ENCODE peak calls at places on chromosomes 1 and 21, in eight cellular contexts. One of them, this sample, is unnamed.

GRCh38 chr1:70146488-70146887 is 58.9 kb downstream of the LRRC40 start:
- DNase-seq in brain microvascular endothelial cell: peak
- DNase-seq in right cardiac atrium: no peak
- DNase-seq in aorta: no peak
- DNase-seq in mammary epithelial cell: peak
- DNase-seq in vagina: no peak
- DNase-seq in A549: no peak
- DNase-seq in tibial nerve: no peak
- DNase-seq in this sample: no peak

GRCh38 chr1:176033879-176034278 is 173.2 kb downstream of the COP1 start:
- DNase-seq in brain microvascular endothelial cell: no peak
- DNase-seq in right cardiac atrium: no peak
- DNase-seq in aorta: no peak
- DNase-seq in mammary epithelial cell: no peak
- DNase-seq in vagina: no peak
- DNase-seq in A549: no peak
- DNase-seq in tibial nerve: no peak
- DNase-seq in this sample: peak

GRCh38 chr1:211517006-211517405 is 25.0 kb upstream of the RD3 start:
- DNase-seq in brain microvascular endothelial cell: no peak
- DNase-seq in right cardiac atrium: no peak
- DNase-seq in aorta: no peak
- DNase-seq in mammary epithelial cell: no peak
- DNase-seq in vagina: no peak
- DNase-seq in A549: no peak
- DNase-seq in tibial nerve: no peak
- DNase-seq in this sample: no peak

GRCh38 chr1:175824079-175824478 is 80.7 kb upstream of the TNR start:
- DNase-seq in brain microvascular endothelial cell: no peak
- DNase-seq in right cardiac atrium: no peak
- DNase-seq in aorta: no peak
- DNase-seq in mammary epithelial cell: no peak
- DNase-seq in vagina: no peak
- DNase-seq in A549: no peak
- DNase-seq in tibial nerve: no peak
- DNase-seq in this sample: no peak

GRCh38 chr1:36380782-36381181 is 4.9 kb downstream of the STK40 start:
- DNase-seq in brain microvascular endothelial cell: no peak
- DNase-seq in right cardiac atrium: peak
- DNase-seq in aorta: no peak
- DNase-seq in mammary epithelial cell: no peak
- DNase-seq in vagina: no peak
- DNase-seq in A549: no peak
- DNase-seq in tibial nerve: no peak
- DNase-seq in this sample: no peak

GRCh38 chr21:15141236-15141970 is 76.6 kb upstream of the NRIP1 start:
- DNase-seq in brain microvascular endothelial cell: no peak
- DNase-seq in right cardiac atrium: no peak
- DNase-seq in aorta: no peak
- DNase-seq in mammary epithelial cell: no peak
- DNase-seq in vagina: no peak
- DNase-seq in A549: peak
- DNase-seq in tibial nerve: no peak
- DNase-seq in this sample: no peak

GRCh38 chr1:8412183-8412831 is 94.4 kb downstream of the SLC45A1 start:
- DNase-seq in brain microvascular endothelial cell: peak
- DNase-seq in right cardiac atrium: no peak
- DNase-seq in aorta: no peak
- DNase-seq in mammary epithelial cell: peak
- DNase-seq in vagina: no peak
- DNase-seq in A549: no peak
- DNase-seq in tibial nerve: peak
- DNase-seq in this sample: peak

GRCh38 chr1:223843934-223844333 is 1.8 kb downstream of the TP53BP2 start:
- DNase-seq in brain microvascular endothelial cell: no peak
- DNase-seq in right cardiac atrium: no peak
- DNase-seq in aorta: no peak
- DNase-seq in mammary epithelial cell: no peak
- DNase-seq in vagina: no peak
- DNase-seq in A549: no peak
- DNase-seq in tibial nerve: no peak
- DNase-seq in this sample: no peak

GRCh38 chr1:206067486-206068302 is 14.7 kb downstream of the RHEX start:
- DNase-seq in brain microvascular endothelial cell: no peak
- DNase-seq in right cardiac atrium: no peak
- DNase-seq in aorta: no peak
- DNase-seq in mammary epithelial cell: no peak
- DNase-seq in vagina: no peak
- DNase-seq in A549: no peak
- DNase-seq in tibial nerve: no peak
- DNase-seq in this sample: peak

GRCh38 chr1:231241751-231242150 is 739 bp downstream of the GNPAT start:
- DNase-seq in brain microvascular endothelial cell: no peak
- DNase-seq in right cardiac atrium: no peak
- DNase-seq in aorta: no peak
- DNase-seq in mammary epithelial cell: peak
- DNase-seq in vagina: no peak
- DNase-seq in A549: peak
- DNase-seq in tibial nerve: peak
- DNase-seq in this sample: no peak

GRCh38 chr1:147598631-147599361 is 57.5 kb downstream of the BCL9 start:
- DNase-seq in brain microvascular endothelial cell: peak
- DNase-seq in right cardiac atrium: peak
- DNase-seq in aorta: peak
- DNase-seq in mammary epithelial cell: no peak
- DNase-seq in vagina: no peak
- DNase-seq in A549: peak
- DNase-seq in tibial nerve: no peak
- DNase-seq in this sample: no peak

GRCh38 chr1:217435159-217435558 is 195.7 kb downstream of the GPATCH2 start:
- DNase-seq in brain microvascular endothelial cell: no peak
- DNase-seq in right cardiac atrium: no peak
- DNase-seq in aorta: no peak
- DNase-seq in mammary epithelial cell: no peak
- DNase-seq in vagina: no peak
- DNase-seq in A549: no peak
- DNase-seq in tibial nerve: no peak
- DNase-seq in this sample: no peak

GRCh38 chr1:151158311-151158710 is 1.9 kb downstream of the TNFAIP8L2 start:
- DNase-seq in brain microvascular endothelial cell: no peak
- DNase-seq in right cardiac atrium: peak
- DNase-seq in aorta: peak
- DNase-seq in mammary epithelial cell: no peak
- DNase-seq in vagina: no peak
- DNase-seq in A549: no peak
- DNase-seq in tibial nerve: no peak
- DNase-seq in this sample: no peak

GRCh38 chr21:36987845-36988244 is 18.7 kb upstream of the RIPPLY3 start:
- DNase-seq in brain microvascular endothelial cell: no peak
- DNase-seq in right cardiac atrium: no peak
- DNase-seq in aorta: no peak
- DNase-seq in mammary epithelial cell: no peak
- DNase-seq in vagina: no peak
- DNase-seq in A549: no peak
- DNase-seq in tibial nerve: no peak
- DNase-seq in this sample: no peak

GRCh38 chr21:36989699-36990507 is 16.6 kb upstream of the RIPPLY3 start:
- DNase-seq in brain microvascular endothelial cell: peak
- DNase-seq in right cardiac atrium: peak
- DNase-seq in aorta: peak
- DNase-seq in mammary epithelial cell: peak
- DNase-seq in vagina: no peak
- DNase-seq in A549: peak
- DNase-seq in tibial nerve: peak
- DNase-seq in this sample: peak

GRCh38 chr21:36988536-36988935 is 18.0 kb upstream of the RIPPLY3 start:
- DNase-seq in brain microvascular endothelial cell: no peak
- DNase-seq in right cardiac atrium: no peak
- DNase-seq in aorta: no peak
- DNase-seq in mammary epithelial cell: no peak
- DNase-seq in vagina: no peak
- DNase-seq in A549: no peak
- DNase-seq in tibial nerve: no peak
- DNase-seq in this sample: no peak

GRCh38 chr21:36992671-36993070 is 13.8 kb upstream of the RIPPLY3 start:
- DNase-seq in brain microvascular endothelial cell: no peak
- DNase-seq in right cardiac atrium: no peak
- DNase-seq in aorta: no peak
- DNase-seq in mammary epithelial cell: no peak
- DNase-seq in vagina: no peak
- DNase-seq in A549: no peak
- DNase-seq in tibial nerve: no peak
- DNase-seq in this sample: no peak

GRCh38 chr21:36990508-36991205 is 15.8 kb upstream of the RIPPLY3 start:
- DNase-seq in brain microvascular endothelial cell: no peak
- DNase-seq in right cardiac atrium: no peak
- DNase-seq in aorta: no peak
- DNase-seq in mammary epithelial cell: no peak
- DNase-seq in vagina: no peak
- DNase-seq in A549: no peak
- DNase-seq in tibial nerve: no peak
- DNase-seq in this sample: no peak
- H3K4me3 ChIP-seq in brain microvascular endothelial cell: peak
- H3K4me3 ChIP-seq in right cardiac atrium: peak
- H3K4me3 ChIP-seq in aorta: peak
- H3K4me3 ChIP-seq in mammary epithelial cell: peak
- H3K4me3 ChIP-seq in vagina: peak
- H3K4me3 ChIP-seq in A549: peak
- H3K4me3 ChIP-seq in tibial nerve: peak
- H3K4me3 ChIP-seq in this sample: peak

GRCh38 chr1:218750216-218750970 is 405.3 kb downstream of the TGFB2 start:
- DNase-seq in brain microvascular endothelial cell: no peak
- DNase-seq in right cardiac atrium: no peak
- DNase-seq in aorta: no peak
- DNase-seq in mammary epithelial cell: no peak
- DNase-seq in vagina: no peak
- DNase-seq in A549: no peak
- DNase-seq in tibial nerve: no peak
- DNase-seq in this sample: no peak
- H3K4me3 ChIP-seq in brain microvascular endothelial cell: no peak
- H3K4me3 ChIP-seq in right cardiac atrium: no peak
- H3K4me3 ChIP-seq in aorta: no peak
- H3K4me3 ChIP-seq in mammary epithelial cell: no peak
- H3K4me3 ChIP-seq in vagina: no peak
- H3K4me3 ChIP-seq in A549: no peak
- H3K4me3 ChIP-seq in tibial nerve: no peak
- H3K4me3 ChIP-seq in this sample: no peak

GRCh38 chr1:30284728-30285460 is 438.5 kb downstream of the MATN1 start:
- DNase-seq in brain microvascular endothelial cell: no peak
- DNase-seq in right cardiac atrium: no peak
- DNase-seq in aorta: no peak
- DNase-seq in mammary epithelial cell: no peak
- DNase-seq in vagina: peak
- DNase-seq in A549: no peak
- DNase-seq in tibial nerve: no peak
- DNase-seq in this sample: no peak

GRCh38 chr1:30285461-30286050 is 437.8 kb downstream of the MATN1 start:
- DNase-seq in brain microvascular endothelial cell: no peak
- DNase-seq in right cardiac atrium: no peak
- DNase-seq in aorta: no peak
- DNase-seq in mammary epithelial cell: no peak
- DNase-seq in vagina: peak
- DNase-seq in A549: no peak
- DNase-seq in tibial nerve: no peak
- DNase-seq in this sample: no peak

GRCh38 chr1:30286984-30287839 is 436.2 kb downstream of the MATN1 start:
- DNase-seq in brain microvascular endothelial cell: no peak
- DNase-seq in right cardiac atrium: no peak
- DNase-seq in aorta: no peak
- DNase-seq in mammary epithelial cell: no peak
- DNase-seq in vagina: peak
- DNase-seq in A549: no peak
- DNase-seq in tibial nerve: no peak
- DNase-seq in this sample: no peak

GRCh38 chr1:30287976-30288375 is 435.4 kb downstream of the MATN1 start:
- DNase-seq in brain microvascular endothelial cell: no peak
- DNase-seq in right cardiac atrium: no peak
- DNase-seq in aorta: no peak
- DNase-seq in mammary epithelial cell: no peak
- DNase-seq in vagina: peak
- DNase-seq in A549: no peak
- DNase-seq in tibial nerve: no peak
- DNase-seq in this sample: no peak

GRCh38 chr1:30286241-30286983 is 437.0 kb downstream of the MATN1 start:
- DNase-seq in brain microvascular endothelial cell: no peak
- DNase-seq in right cardiac atrium: no peak
- DNase-seq in aorta: no peak
- DNase-seq in mammary epithelial cell: no peak
- DNase-seq in vagina: peak
- DNase-seq in A549: no peak
- DNase-seq in tibial nerve: no peak
- DNase-seq in this sample: no peak
- H3K4me3 ChIP-seq in brain microvascular endothelial cell: no peak
- H3K4me3 ChIP-seq in right cardiac atrium: no peak
- H3K4me3 ChIP-seq in aorta: no peak
- H3K4me3 ChIP-seq in mammary epithelial cell: no peak
- H3K4me3 ChIP-seq in vagina: no peak
- H3K4me3 ChIP-seq in A549: no peak
- H3K4me3 ChIP-seq in tibial nerve: no peak
- H3K4me3 ChIP-seq in this sample: no peak

GRCh38 chr21:46243865-46244490 is 15.4 kb upstream of the LSS start:
- DNase-seq in brain microvascular endothelial cell: no peak
- DNase-seq in right cardiac atrium: no peak
- DNase-seq in aorta: peak
- DNase-seq in mammary epithelial cell: no peak
- DNase-seq in vagina: no peak
- DNase-seq in A549: no peak
- DNase-seq in tibial nerve: no peak
- DNase-seq in this sample: no peak
- H3K4me3 ChIP-seq in brain microvascular endothelial cell: no peak
- H3K4me3 ChIP-seq in right cardiac atrium: no peak
- H3K4me3 ChIP-seq in aorta: no peak
- H3K4me3 ChIP-seq in mammary epithelial cell: no peak
- H3K4me3 ChIP-seq in vagina: no peak
- H3K4me3 ChIP-seq in A549: no peak
- H3K4me3 ChIP-seq in tibial nerve: no peak
- H3K4me3 ChIP-seq in this sample: no peak

DNA sequence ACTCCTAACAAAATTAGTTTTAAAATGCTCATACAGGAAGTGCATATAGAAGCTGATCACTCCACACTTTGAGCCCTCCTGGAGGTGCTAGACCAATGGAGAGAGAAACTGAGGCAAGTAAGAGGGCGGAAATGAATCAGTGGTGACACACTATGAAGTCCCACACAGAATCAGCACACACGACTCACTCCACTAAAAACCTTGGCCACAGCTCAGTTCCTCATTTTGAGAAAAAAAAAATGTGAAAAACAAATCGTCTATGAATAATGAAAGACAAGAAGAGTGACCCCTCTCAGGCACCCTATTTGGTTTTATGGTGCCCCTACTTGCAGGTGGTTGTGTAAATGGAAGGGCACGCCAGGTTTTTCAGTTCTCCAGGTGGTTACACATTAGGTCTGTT is 675.1 kb upstream of the BRINP3 start:
- DNase-seq in brain microvascular endothelial cell: no peak
- DNase-seq in right cardiac atrium: no peak
- DNase-seq in aorta: no peak
- DNase-seq in mammary epithelial cell: no peak
- DNase-seq in vagina: no peak
- DNase-seq in A549: no peak
- DNase-seq in tibial nerve: no peak
- DNase-seq in this sample: no peak
- H3K4me3 ChIP-seq in brain microvascular endothelial cell: no peak
- H3K4me3 ChIP-seq in right cardiac atrium: no peak
- H3K4me3 ChIP-seq in aorta: no peak
- H3K4me3 ChIP-seq in mammary epithelial cell: no peak
- H3K4me3 ChIP-seq in vagina: no peak
- H3K4me3 ChIP-seq in A549: no peak
- H3K4me3 ChIP-seq in tibial nerve: no peak
- H3K4me3 ChIP-seq in this sample: no peak

GRCh38 chr1:208369658-208370057 is 125.5 kb upstream of the PLXNA2 start:
- DNase-seq in brain microvascular endothelial cell: no peak
- DNase-seq in right cardiac atrium: no peak
- DNase-seq in aorta: no peak
- DNase-seq in mammary epithelial cell: no peak
- DNase-seq in vagina: no peak
- DNase-seq in A549: no peak
- DNase-seq in tibial nerve: no peak
- DNase-seq in this sample: no peak
- H3K4me3 ChIP-seq in brain microvascular endothelial cell: no peak
- H3K4me3 ChIP-seq in right cardiac atrium: no peak
- H3K4me3 ChIP-seq in aorta: no peak
- H3K4me3 ChIP-seq in mammary epithelial cell: no peak
- H3K4me3 ChIP-seq in vagina: no peak
- H3K4me3 ChIP-seq in A549: no peak
- H3K4me3 ChIP-seq in tibial nerve: no peak
- H3K4me3 ChIP-seq in this sample: no peak

This sample was measured in skeletal muscle cell.